ENCODE peak calls at places on chromosomes 16 and 17, in seven cellular contexts. F is thoracic aorta, T is PC-9, Q is fibroblast of mammary gland, W is WTC11, H is GM12864, N is stomach. O is an unnamed sample.

GRCh38 chr16:77584205-77584859 is 138.0 kb upstream of the NUDT7 start:
- DNase-seq in N (peak; percentile 48), H (peak; percentile 10), T (peak; percentile 21), Q (peak; percentile 79), F (no peak), W (peak; percentile 53), O (no peak)

GRCh38 chr16:8481810-8482209 is 108.5 kb downstream of the TMEM114 start:
- DNase-seq in F (no peak), T (no peak), N (no peak), Q (no peak), H (no peak), W (no peak), O (no peak)

GRCh38 chr17:79691931-79692330 is 38.8 kb upstream of the ENPP7 start:
- DNase-seq in N (peak; percentile 37), H (no peak), Q (no peak), F (no peak), W (no peak), T (no peak), O (no peak)

GRCh38 chr16:46803373-46803772 is 27.6 kb downstream of the C16orf87 start:
- DNase-seq in T (no peak), N (no peak), H (no peak), F (no peak), W (no peak), Q (no peak), O (no peak)

GRCh38 chr17:66715745-66716156 is 119.2 kb upstream of the CACNG5 start:
- DNase-seq in H (peak; percentile 36), W (no peak), N (no peak), Q (peak; percentile 70), F (no peak), T (peak; percentile 14), O (no peak)

GRCh38 chr16:48169896-48170295 is 14.1 kb upstream of the ABCC12 start:
- DNase-seq in F (no peak), W (no peak), N (no peak), Q (no peak), T (no peak), H (no peak), O (no peak)

GRCh38 chr17:78474631-78475146 is 96.2 kb downstream of the PGS1 start:
- DNase-seq in N (peak; percentile 28), H (peak; percentile 66), F (no peak), T (no peak), W (no peak), Q (no peak), O (peak; percentile 57)

GRCh38 chr16:19753815-19754643 is 36.0 kb downstream of the IQCK start:
- DNase-seq in F (no peak), W (no peak), N (peak; percentile 50), T (peak; percentile 49), H (no peak), Q (peak; percentile 14), O (no peak)

GRCh38 chr17:2695961-2696760 is 15.4 kb downstream of the CLUH start:
- DNase-seq in Q (no peak), N (peak; percentile 16), W (peak; percentile 6), H (no peak), T (no peak), F (no peak), O (no peak)

GRCh38 chr17:30341703-30342102 is 7.8 kb upstream of the TMIGD1 start:
- DNase-seq in H (no peak), W (no peak), T (no peak), F (no peak), N (no peak), Q (no peak), O (no peak)

GRCh38 chr16:80899804-80900592 is 95.6 kb upstream of the CDYL2 start:
- DNase-seq in N (peak; percentile 96), F (peak; percentile 82), Q (peak; percentile 94), T (no peak), H (no peak), W (no peak), O (no peak)

GRCh38 chr16:1538804-1539520 is 5.5 kb downstream of the TMEM204 start:
- DNase-seq in Q (no peak), T (no peak), W (peak; percentile 59), H (no peak), N (no peak), F (no peak), O (no peak)

GRCh38 chr17:43359469-43360105 is 39.2 kb upstream of the ARL4D start:
- DNase-seq in H (no peak), F (no peak), Q (no peak), N (no peak), T (no peak), W (no peak), O (no peak)

GRCh38 chr17:75589919-75590303 is 2.3 kb downstream of the MYO15B start:
- DNase-seq in T (peak; percentile 22), F (no peak), Q (no peak), H (no peak), W (no peak), N (no peak), O (no peak)
- TF ChIP-seq CTCF in T (no peak), F (no peak), Q (no peak), H (no peak), W (no peak), N (no peak), O (no peak)

GRCh38 chr17:10875411-10875810 is 37.5 kb upstream of the PIRT start:
- DNase-seq in Q (no peak), N (no peak), W (peak; percentile 45), F (no peak), H (no peak), T (peak; percentile 4), O (no peak)

GRCh38 chr17:10881959-10882358 is 44.1 kb upstream of the PIRT start:
- DNase-seq in T (no peak), N (no peak), H (no peak), F (no peak), W (no peak), Q (no peak), O (no peak)

GRCh38 chr17:10875984-10876555 is 38.2 kb upstream of the PIRT start:
- DNase-seq in T (peak; percentile 22), F (no peak), Q (peak; percentile 34), H (no peak), N (peak; percentile 63), W (peak; percentile 79), O (no peak)

DNA sequence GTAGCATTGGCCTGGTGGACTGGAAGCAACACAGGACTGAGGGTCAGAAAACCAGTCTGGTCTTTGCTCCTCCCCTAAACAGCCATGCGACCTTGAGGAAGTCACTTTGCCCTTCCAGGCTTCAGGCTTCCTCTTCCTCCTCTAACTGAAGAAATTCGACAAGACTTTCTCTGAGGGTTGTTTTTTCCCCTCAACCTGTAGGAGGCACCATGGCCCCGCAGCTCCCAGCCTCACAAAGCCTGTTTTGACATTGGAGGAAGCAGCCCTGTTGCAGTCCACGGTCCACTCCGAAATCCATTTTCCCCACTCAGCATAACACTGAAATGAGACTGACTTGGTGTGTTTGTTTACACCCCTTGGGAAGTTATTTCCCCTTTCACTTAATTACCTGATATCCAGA is 41.2 kb upstream of the PIRT start:
- DNase-seq in H (no peak), F (no peak), Q (no peak), T (no peak), W (peak; percentile 30), N (peak; percentile 50), O (no peak)
- TF ChIP-seq CTCF in H (no peak), F (no peak), Q (peak; percentile 10), T (no peak), W (no peak), N (no peak), O (no peak)

DNA sequence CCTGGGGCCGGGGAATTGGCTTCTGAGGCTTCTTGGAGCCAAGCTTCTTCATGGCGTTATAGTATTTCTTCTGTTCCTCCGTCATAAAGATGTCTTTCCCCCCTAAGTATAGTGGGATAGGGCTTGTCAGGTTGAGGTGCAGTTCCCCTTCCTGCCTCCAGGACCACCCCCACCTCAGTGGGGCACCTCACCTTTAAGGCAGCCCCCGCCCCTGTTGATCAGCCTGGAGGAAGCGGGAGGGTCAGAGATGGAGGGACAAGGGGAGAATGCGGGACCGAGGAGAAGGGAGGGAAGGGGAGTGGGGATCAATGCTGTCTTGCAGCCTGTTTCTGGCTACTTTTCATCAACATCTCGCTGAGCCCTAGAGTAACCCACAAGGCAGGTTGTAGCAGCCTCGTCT is 11.6 kb upstream of the CD79B start:
- DNase-seq in N (no peak), Q (no peak), F (no peak), H (no peak), T (no peak), W (no peak), O (no peak)
- TF ChIP-seq CTCF in N (no peak), Q (peak; percentile 14), F (no peak), H (peak; percentile 31), T (peak; percentile 34), W (peak; percentile 39), O (no peak)

GRCh38 chr17:38456031-38456815 is 28.0 kb downstream of the ARHGAP23 start:
- DNase-seq in F (no peak), W (no peak), N (no peak), Q (no peak), H (no peak), T (no peak), O (no peak)
- TF ChIP-seq CTCF in F (no peak), W (no peak), N (no peak), Q (no peak), H (peak; percentile 33), T (no peak), O (no peak)

DNA sequence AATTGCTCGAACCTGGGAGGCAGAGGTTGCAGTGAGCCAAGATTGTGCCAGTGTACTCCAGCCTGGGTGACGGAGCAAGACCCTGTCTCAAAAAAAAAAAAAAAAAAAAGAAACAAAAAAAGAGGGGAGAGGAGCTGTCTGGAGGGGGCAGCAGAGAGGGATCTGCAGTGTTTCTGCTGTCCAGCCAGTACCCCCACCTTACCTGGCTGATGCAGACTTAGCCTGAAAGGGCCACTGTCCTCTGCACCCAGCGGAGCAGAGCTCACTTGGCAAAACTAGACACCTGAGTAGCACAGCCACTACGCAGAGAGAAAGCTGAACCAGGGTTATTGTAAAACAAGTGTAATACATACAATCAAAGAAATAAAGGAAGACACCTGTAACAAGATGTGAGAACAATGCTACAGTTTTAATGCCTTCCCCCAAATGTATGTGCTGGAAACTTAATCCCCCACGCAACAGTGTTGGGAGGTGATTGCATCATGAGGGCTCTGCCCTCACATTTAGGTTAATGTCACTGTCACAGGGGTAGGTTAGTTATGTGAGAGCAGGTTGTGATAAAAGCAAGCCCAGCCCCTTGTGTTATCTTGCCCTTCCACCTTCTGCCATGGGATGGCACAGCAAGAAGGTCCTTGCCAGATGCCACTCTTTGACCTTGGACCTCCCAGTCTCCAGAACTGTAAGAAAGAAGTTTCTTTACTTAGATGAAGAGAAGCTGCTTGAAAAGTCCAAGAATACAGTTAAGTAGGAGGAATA is 211.2 kb downstream of the RPTOR start:
- DNase-seq in F (no peak), Q (no peak), W (peak; percentile 43), H (no peak), N (no peak), T (no peak), O (no peak)
- TF ChIP-seq CTCF in F (no peak), Q (peak; percentile 23), W (no peak), H (peak; percentile 24), N (no peak), T (no peak), O (no peak)

GRCh38 chr17:63573634-63574033 is 23.4 kb downstream of the DCAF7 start:
- DNase-seq in H (no peak), F (no peak), Q (peak; percentile 10), T (no peak), W (peak; percentile 30), N (no peak), O (no peak)
- TF ChIP-seq CTCF in H (peak; percentile 19), F (no peak), Q (peak; percentile 39), T (peak; percentile 50), W (peak; percentile 30), N (no peak), O (no peak)

DNA sequence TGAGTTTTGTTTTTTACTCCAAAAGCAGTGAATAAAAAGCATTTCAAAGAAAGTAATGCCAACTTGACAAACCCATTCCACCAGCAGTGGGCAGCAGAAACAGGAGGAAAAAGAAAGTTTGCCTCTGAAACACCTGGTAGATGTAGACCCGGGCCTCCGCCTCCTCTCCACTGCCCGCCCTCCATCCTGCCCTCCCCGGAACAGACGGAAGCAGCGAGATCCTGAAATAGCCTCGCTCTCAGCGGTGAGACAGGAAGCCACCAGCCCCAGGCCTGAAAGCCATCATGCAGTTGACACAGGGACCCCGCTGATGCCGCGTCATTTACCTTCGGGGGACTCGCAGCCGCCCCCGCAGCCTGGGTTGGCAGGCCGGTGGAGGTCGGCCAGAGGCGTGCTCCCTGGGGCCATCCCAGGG is 67.8 kb downstream of the C16orf78 start:
- DNase-seq in Q (no peak), N (peak; percentile 47), F (no peak), H (peak; percentile 87), W (peak; percentile 67), T (no peak), O (peak; percentile 24)
- TF ChIP-seq CTCF in Q (no peak), N (no peak), F (peak; percentile 8), H (peak; percentile 60), W (no peak), T (no peak), O (no peak)

O was measured in natural killer cell.